ENCODE peak calls at places on chromosomes 3 and 15, in eight cellular contexts. H, M, C, G, U, N, D and W are unnamed samples.

GRCh38 chr15:62254137-62254934 is 89.3 kb upstream of the C2CD4B start:
- DNase-seq in H (peak), M (peak), C (peak), G (peak), U (peak), N (peak), D (peak), W (peak)

GRCh38 chr3:73096169-73096568 is 34.7 kb downstream of the EBLN2 start:
- DNase-seq in H (no peak), M (no peak), C (no peak), G (no peak), U (no peak), N (no peak), D (no peak), W (no peak)

GRCh38 chr3:4834403-4834866 is 144.8 kb upstream of the BHLHE40 start:
- DNase-seq in H (no peak), M (no peak), C (peak), G (peak), U (peak), N (no peak), D (peak), W (no peak)

GRCh38 chr3:16600771-16601538 is 4.3 kb downstream of the DAZL start:
- DNase-seq in H (peak), M (peak), C (peak), G (peak), U (peak), N (peak), D (peak), W (no peak)

GRCh38 chr15:29452881-29453731 is 183.5 kb upstream of the NSMCE3 start:
- DNase-seq in H (no peak), M (peak), C (no peak), G (no peak), U (no peak), N (no peak), D (no peak), W (no peak)

GRCh38 chr15:101474233-101474632 is 15.3 kb downstream of the PCSK6 start:
- DNase-seq in H (no peak), M (no peak), C (no peak), G (no peak), U (no peak), N (no peak), D (no peak), W (no peak)

GRCh38 chr15:43133429-43134156 is at the start of gene TMEM62:
- DNase-seq in H (no peak), M (peak), C (peak), G (peak), U (peak), N (peak), D (peak), W (peak)

GRCh38 chr15:30827625-30828303 is 76.0 kb upstream of the FAN1 start:
- DNase-seq in H (no peak), M (no peak), C (no peak), G (no peak), U (no peak), N (no peak), D (no peak), W (no peak)

GRCh38 chr15:65087873-65088642 is 11.5 kb downstream of the KBTBD13 start:
- DNase-seq in H (no peak), M (no peak), C (peak), G (no peak), U (no peak), N (peak), D (no peak), W (no peak)

GRCh38 chr3:169323580-169324453 is 339.7 kb downstream of the MECOM start:
- DNase-seq in H (no peak), M (no peak), C (peak), G (no peak), U (no peak), N (peak), D (no peak), W (no peak)

GRCh38 chr3:194311000-194311399 is 40.1 kb downstream of the CPN2 start:
- DNase-seq in H (no peak), M (no peak), C (no peak), G (no peak), U (no peak), N (no peak), D (no peak), W (no peak)

GRCh38 chr3:194314669-194315068 is 36.5 kb downstream of the CPN2 start:
- DNase-seq in H (no peak), M (no peak), C (no peak), G (no peak), U (no peak), N (no peak), D (no peak), W (no peak)

GRCh38 chr3:194313642-194314430 is 37.3 kb downstream of the CPN2 start:
- DNase-seq in H (no peak), M (no peak), C (no peak), G (no peak), U (no peak), N (peak), D (no peak), W (no peak)

GRCh38 chr3:194312186-194312742 is 38.9 kb downstream of the CPN2 start:
- DNase-seq in H (no peak), M (no peak), C (peak), G (no peak), U (no peak), N (peak), D (no peak), W (no peak)

GRCh38 chr3:194312743-194313281 is 38.3 kb downstream of the CPN2 start:
- DNase-seq in H (no peak), M (no peak), C (no peak), G (no peak), U (no peak), N (peak), D (no peak), W (no peak)
- TF ChIP-seq POLR2AphosphoS5 in H (no peak), M (no peak), C (no peak), G (no peak), U (no peak), N (peak), D (peak), W (no peak)

DNA sequence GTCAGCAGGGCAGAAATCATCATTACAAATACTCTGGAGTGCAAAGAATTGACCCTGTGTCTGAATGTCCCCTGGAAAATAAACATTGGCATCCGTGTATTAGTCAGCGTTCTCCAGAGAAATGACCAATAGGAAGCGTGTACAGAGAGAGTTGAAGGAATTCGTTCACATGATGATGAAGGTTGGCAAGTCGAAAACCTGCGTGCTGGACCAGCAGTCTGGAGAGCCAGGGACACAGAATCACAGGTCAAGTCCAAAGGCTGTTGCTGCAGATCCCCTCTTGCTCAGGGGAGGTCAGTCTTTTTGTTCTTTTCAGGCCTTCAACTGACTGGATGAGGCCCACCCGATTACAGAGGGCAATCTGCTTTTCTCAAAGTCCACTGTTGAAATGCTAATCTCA is 16.6 kb downstream of the GP9 start:
- DNase-seq in H (no peak), M (no peak), C (no peak), G (no peak), U (no peak), N (no peak), D (no peak), W (no peak)
- TF ChIP-seq POLR2AphosphoS5 in H (no peak), M (no peak), C (no peak), G (no peak), U (no peak), N (no peak), D (peak), W (no peak)

DNA sequence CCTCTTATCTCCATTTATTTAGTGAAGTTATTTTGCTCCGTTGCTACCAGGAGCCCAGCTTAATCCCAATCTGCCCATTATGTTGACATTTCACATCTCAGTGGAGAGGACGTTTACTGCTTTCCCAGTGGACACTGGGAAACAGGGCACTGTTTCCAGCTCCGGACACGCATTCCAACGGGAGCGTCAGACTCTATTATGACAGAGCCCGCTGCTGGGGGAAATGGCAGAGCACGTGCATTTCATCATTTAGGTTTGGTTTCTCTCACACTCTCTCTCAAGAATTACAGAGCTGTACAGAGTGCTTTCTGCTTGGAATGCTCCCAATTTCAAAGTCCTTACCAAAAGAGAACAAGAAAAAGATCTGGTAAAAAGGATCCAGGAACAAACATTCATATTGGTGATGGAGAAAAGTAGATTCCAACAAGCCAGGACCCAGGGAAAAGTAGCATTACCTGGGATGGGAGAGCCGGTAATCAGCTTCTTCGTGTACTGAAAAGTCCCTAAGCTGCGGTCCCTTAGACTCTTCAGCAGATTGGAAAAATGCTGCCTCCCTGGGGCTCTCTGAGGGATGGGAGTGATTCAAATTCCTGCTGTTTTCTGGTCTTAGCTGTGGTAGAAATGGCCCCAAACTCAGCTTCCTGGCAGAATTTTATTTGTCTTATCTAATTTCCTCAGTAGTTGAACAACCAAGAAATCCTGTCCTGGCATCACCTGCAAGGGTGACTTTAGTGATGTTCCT is 136.0 kb upstream of the THBS1 start:
- DNase-seq in H (no peak), M (no peak), C (no peak), G (no peak), U (no peak), N (peak), D (no peak), W (no peak)
- TF ChIP-seq POLR2AphosphoS5 in H (no peak), M (no peak), C (peak), G (no peak), U (no peak), N (no peak), D (no peak), W (no peak)

DNA sequence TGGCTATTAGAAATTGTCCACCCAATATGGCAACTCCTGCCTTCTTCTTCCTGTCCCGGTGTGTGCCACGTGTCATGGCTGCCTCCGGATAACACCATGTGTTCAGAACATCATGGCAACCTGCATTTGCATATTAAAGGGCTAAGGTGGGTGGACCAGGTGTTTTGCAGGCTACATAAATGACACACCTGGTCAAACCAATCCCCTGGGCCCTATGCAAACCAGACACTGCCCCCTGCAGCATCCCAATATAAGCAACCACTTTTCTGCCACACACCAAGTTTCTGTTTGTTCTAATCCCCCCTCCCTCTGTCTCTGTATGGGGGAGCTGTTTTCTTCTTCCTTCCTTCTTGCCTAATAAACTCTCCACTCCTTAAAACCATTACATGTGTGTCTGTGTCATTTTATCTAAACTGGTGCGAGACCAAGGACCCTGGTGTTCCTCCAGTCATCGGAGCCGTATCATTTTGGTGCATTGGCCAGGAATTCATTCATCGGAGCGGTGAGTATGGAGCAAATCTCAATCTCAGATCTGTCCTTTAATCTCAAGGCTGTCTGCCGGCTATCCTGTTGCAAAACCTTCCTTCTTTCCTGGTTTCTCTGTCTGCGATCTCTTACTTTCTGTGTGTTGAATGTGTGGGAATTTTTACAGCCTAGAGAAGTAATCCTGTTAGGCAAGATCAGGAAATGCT is 44.5 kb downstream of the NCEH1 start:
- DNase-seq in H (no peak), M (no peak), C (no peak), G (no peak), U (no peak), N (no peak), D (no peak), W (no peak)
- TF ChIP-seq POLR2AphosphoS5 in H (no peak), M (no peak), C (no peak), G (no peak), U (no peak), N (no peak), D (no peak), W (no peak)

DNA sequence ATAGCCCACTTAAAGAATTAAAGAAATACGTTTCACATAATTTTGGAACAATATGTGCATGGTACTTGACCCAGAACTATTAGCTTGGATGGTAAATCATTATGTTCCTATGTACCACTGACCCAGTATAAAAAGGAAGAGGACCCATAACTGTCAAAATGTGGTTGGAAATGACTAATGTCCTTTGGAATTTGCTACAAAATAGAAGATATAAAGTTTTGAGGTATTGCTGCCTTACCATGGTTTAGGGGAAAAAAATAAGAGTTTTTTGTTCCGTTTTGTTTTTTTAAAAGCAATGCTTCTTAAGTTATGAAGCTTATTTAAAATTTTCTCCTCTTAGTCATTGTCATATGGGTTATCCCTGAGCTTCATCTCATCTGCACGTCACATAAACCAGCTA is 15.8 kb upstream of the TFDP2 start:
- DNase-seq in H (no peak), M (no peak), C (no peak), G (no peak), U (no peak), N (no peak), D (no peak), W (no peak)
- TF ChIP-seq POLR2AphosphoS5 in H (no peak), M (no peak), C (no peak), G (no peak), U (no peak), N (no peak), D (no peak), W (no peak)

DNA sequence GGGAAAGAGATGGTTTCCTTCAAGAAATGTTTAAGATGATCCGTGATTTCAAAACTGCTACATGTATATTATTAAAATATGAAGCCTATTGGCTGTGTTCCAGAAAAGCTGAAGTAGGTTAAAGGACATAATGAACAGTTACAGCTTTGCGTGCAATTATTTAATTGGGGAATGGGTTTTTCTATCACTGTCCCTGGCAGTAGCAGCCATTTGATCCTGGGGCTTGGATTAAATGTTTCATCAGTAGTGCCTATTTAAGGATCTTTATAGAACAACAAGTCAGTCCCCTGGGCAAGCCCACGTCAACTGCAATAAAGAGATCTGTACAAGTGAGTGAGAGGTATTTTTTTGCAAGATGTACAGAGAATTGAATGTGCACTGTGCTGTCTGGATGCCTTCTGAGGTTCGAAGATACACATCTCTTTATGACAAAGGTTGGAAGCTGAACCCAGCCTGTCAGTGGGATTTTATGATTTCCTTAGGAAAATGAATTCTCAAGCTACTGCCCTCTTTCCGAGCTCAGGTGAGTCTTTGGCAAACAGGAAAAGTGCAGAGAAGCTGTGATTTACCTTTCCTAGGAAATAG is 337.1 kb upstream of the RARB start:
- DNase-seq in H (no peak), M (no peak), C (no peak), G (no peak), U (no peak), N (no peak), D (no peak), W (no peak)
- TF ChIP-seq POLR2AphosphoS5 in H (no peak), M (no peak), C (no peak), G (no peak), U (no peak), N (no peak), D (no peak), W (no peak)

DNA sequence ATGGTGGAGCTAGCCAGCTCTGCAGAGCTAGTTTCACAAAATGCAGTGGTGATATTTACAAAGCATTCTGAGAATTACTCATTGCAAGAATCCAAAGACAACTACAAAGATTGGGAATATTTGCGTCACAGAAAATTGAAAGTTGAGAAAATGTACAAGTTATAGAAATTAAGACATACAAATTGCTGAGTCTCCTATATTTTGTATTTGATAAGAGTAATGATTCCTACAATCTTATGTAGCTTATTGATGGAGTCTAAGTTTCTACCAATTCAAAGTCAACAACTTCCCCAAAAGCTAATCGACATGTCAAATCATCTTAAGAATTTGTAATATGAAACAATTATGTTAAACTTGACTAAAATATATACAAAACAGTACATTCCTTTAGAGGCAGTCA is 46.4 kb upstream of the TOP2B start:
- DNase-seq in H (no peak), M (no peak), C (no peak), G (no peak), U (no peak), N (no peak), D (no peak), W (no peak)
- TF ChIP-seq POLR2AphosphoS5 in H (no peak), M (no peak), C (no peak), G (no peak), U (no peak), N (no peak), D (no peak), W (no peak)